ENCODE peak calls at places on chromosomes 3 and 15, in six cellular contexts. J is cardiac muscle cell, D is Peyer's patch, E is endodermal cell, L is MM.1S, R is OCI-LY7. T is an unnamed sample. For H3K4me1, the result is how much of the 10 kb centered on the place peaks cover.

GRCh38 chr3:31077021-31077601 is 182.7 kb upstream of the GADL1 start:
- DNase-seq in E (no peak), J (peak), R (no peak), L (no peak), D (no peak), T (no peak)

GRCh38 chr3:52231502-52232278 is 6.2 kb upstream of the TLR9 start:
- DNase-seq in E (peak), R (peak), L (peak), J (peak), D (peak), T (peak)

GRCh38 chr3:171268677-171269076 is 191.5 kb downstream of the TNIK start:
- DNase-seq in L (no peak), D (no peak), E (no peak), R (no peak), J (no peak), T (no peak)

GRCh38 chr3:61560452-61561373 is 658 bp upstream of the PTPRG start:
- DNase-seq in E (peak), D (peak), L (peak), R (peak), J (peak), T (no peak)

GRCh38 chr15:54083501-54083900 is 105.3 kb downstream of the UNC13C start:
- DNase-seq in E (no peak), J (no peak), R (no peak), L (no peak), D (no peak), T (no peak)

GRCh38 chr3:156648086-156648485 is 26.3 kb upstream of the TIPARP start:
- DNase-seq in E (no peak), R (no peak), J (peak), D (no peak), L (no peak), T (no peak)

GRCh38 chr15:27808182-27808581 is 290.9 kb downstream of the OCA2 start:
- DNase-seq in R (no peak), D (no peak), E (no peak), J (no peak), L (no peak), T (no peak)

GRCh38 chr15:91065505-91065904 is 34.6 kb upstream of the SV2B start:
- DNase-seq in R (no peak), J (no peak), D (no peak), E (no peak), L (no peak), T (no peak)

GRCh38 chr3:34046154-34046553 is 247.7 kb downstream of the PDCD6IP start:
- DNase-seq in D (no peak), E (no peak), R (no peak), J (no peak), L (no peak), T (no peak)

GRCh38 chr3:21752749-21753347 is 1.8 kb upstream of the ZNF385D start:
- DNase-seq in D (no peak), R (peak), J (peak), L (peak), E (no peak), T (no peak)

GRCh38 chr15:74311734-74312444 is 55.6 kb downstream of the CYP11A1 start:
- DNase-seq in J (no peak), E (peak), R (no peak), D (no peak), L (peak), T (no peak)

GRCh38 chr3:113185436-113185835 is 25.9 kb upstream of the BOC start:
- DNase-seq in D (no peak), R (no peak), L (no peak), J (no peak), E (no peak), T (no peak)

GRCh38 chr3:189340680-189341460 is 169.1 kb downstream of the TPRG1 start:
- DNase-seq in D (no peak), R (peak), L (no peak), E (peak), J (no peak), T (no peak)

GRCh38 chr15:74709892-74710291 is 14.1 kb upstream of the EDC3 start:
- DNase-seq in E (no peak), J (no peak), R (no peak), L (no peak), D (no peak), T (no peak)

GRCh38 chr15:78208887-78209645 is 25.3 kb downstream of the ACSBG1 start:
- DNase-seq in R (no peak), J (no peak), D (peak), L (no peak), E (no peak), T (no peak)

GRCh38 chr3:3081659-3082546 is 28.3 kb downstream of the IL5RA start:
- DNase-seq in D (no peak), E (no peak), J (no peak), L (peak), R (peak), T (no peak)

GRCh38 chr3:176663376-176663775 is 533.9 kb downstream of the TBL1XR1 start:
- DNase-seq in E (no peak), J (peak), L (no peak), D (no peak), R (no peak), T (no peak)

GRCh38 chr3:102255736-102256135 is 179.1 kb upstream of the ZPLD1 start:
- DNase-seq in L (no peak), J (no peak), D (no peak), E (no peak), R (no peak), T (no peak)

GRCh38 chr3:79329154-79329553 is 438.6 kb downstream of the ROBO1 start:
- DNase-seq in L (no peak), R (no peak), E (no peak), J (no peak), D (no peak), T (no peak)

GRCh38 chr15:48352474-48353072 is 21.3 kb downstream of the DUT start:
- DNase-seq in J (peak), E (peak), R (peak), L (peak), D (no peak), T (peak)

GRCh38 chr3:42117175-42118008 is 26.2 kb downstream of the TRAK1 start:
- DNase-seq in L (no peak), R (peak), D (no peak), J (peak), E (peak), T (no peak)

GRCh38 chr3:134511500-134511899 is 25.6 kb downstream of the CEP63 start:
- DNase-seq in D (no peak), J (no peak), R (no peak), L (no peak), E (no peak), T (no peak)

GRCh38 chr15:90248760-90249122 is 615 bp upstream of the TTLL13 start:
- DNase-seq in E (no peak), D (no peak), J (no peak), L (no peak), R (no peak), T (no peak)

GRCh38 chr3:40379674-40380306 is 7.2 kb upstream of the ENTPD3 start:
- DNase-seq in E (no peak), D (no peak), J (no peak), L (no peak), R (no peak), T (no peak)

GRCh38 chr3:30078736-30079135 is 527.7 kb upstream of the TGFBR2 start:
- DNase-seq in E (no peak), L (no peak), R (no peak), J (no peak), D (no peak), T (no peak)

GRCh38 chr3:66898155-66898554 is 100.0 kb upstream of the KBTBD8 start:
- DNase-seq in D (no peak), R (peak), E (no peak), J (no peak), L (no peak), T (no peak)

GRCh38 chr3:126546013-126546412 is 12.7 kb downstream of the C3orf22 start:
- DNase-seq in D (peak), E (no peak), J (no peak), R (no peak), L (no peak), T (no peak)

GRCh38 chr15:25883860-25884259 is 20.7 kb upstream of the ATP10A start:
- DNase-seq in D (no peak), E (no peak), J (peak), L (no peak), R (no peak), T (no peak)

GRCh38 chr3:30198162-30198561 is 408.2 kb upstream of the TGFBR2 start:
- DNase-seq in D (no peak), L (no peak), R (no peak), J (peak), E (no peak), T (no peak)

GRCh38 chr3:136396916-136397315 is 146.8 kb downstream of the PCCB start:
- DNase-seq in J (no peak), D (no peak), L (no peak), E (no peak), R (no peak), T (no peak)

GRCh38 chr3:161171639-161172552 is 49.2 kb upstream of the NMD3 start:
- DNase-seq in J (peak), R (no peak), E (no peak), L (no peak), D (no peak), T (no peak)

GRCh38 chr3:97257942-97258341 is 443.5 kb downstream of the EPHA6 start:
- DNase-seq in E (no peak), D (no peak), R (no peak), L (no peak), J (no peak), T (no peak)

GRCh38 chr3:131596884-131597283 is 94.1 kb upstream of the MRPL3 start:
- DNase-seq in L (no peak), J (no peak), R (no peak), E (no peak), D (no peak), T (no peak)

GRCh38 chr3:30263921-30264313 is 342.5 kb upstream of the TGFBR2 start:
- DNase-seq in J (no peak), L (no peak), R (peak), D (no peak), E (no peak), T (no peak)

GRCh38 chr3:4512895-4513616 is 19.9 kb downstream of the ITPR1 start:
- DNase-seq in L (no peak), R (no peak), J (peak), E (peak), D (no peak), T (no peak)

GRCh38 chr3:188417329-188417728 is 263.4 kb downstream of the LPP start:
- DNase-seq in L (peak), R (peak), J (no peak), E (no peak), D (no peak), T (no peak)

GRCh38 chr15:83767786-83768185 is 113.9 kb downstream of the ADAMTSL3 start:
- DNase-seq in L (no peak), E (no peak), R (no peak), J (peak), D (no peak), T (no peak)

GRCh38 chr15:85443593-85444328 is 63.4 kb downstream of the AKAP13 start:
- DNase-seq in L (peak), R (peak), D (no peak), E (peak), J (peak), T (no peak)
- TF ChIP-seq CTCF in L (no peak), R (no peak), D (no peak), E (no peak), J (no peak), T (no peak)

DNA sequence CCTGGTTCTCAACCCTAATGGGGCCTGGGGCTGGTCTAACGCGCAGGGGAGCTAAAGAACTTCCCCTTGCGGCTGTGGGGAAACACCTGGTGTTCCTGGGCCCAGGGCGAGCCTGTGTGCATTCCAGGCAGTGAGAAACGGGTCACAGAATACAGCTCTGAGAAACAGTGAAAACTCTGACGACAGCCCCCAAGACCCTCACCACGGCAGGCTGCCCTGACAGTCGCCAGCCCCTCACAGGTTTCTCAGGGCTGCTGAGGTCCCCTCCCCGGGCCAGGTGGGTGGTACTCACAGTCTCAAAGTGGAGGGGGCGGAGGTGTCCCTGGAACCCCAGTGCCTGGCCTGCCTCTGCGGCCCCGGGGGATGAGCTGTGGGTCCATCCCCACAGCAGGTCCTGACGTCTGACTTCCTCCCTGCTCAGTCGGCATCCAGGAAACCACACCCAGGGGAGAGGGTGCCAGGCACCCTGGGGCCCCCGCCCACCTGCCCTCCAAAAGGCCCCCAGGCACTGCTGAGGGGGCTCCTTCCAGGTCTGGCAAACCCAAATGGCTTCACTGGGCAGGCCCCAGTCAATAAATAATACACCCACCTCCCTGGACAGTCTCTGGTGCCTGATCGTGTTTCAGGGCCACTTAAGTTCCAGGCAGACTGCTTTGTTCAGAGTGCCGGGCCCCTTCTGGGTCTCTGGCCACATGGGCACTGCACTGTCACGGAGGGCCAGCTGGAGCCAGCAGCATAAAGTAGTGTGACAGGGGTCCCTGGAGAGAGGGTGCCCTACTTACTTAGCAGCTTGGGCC is 57.7 kb downstream of the IQSEC1 start:
- DNase-seq in D (peak), R (peak), J (no peak), L (peak), E (no peak), T (peak)
- H3K4me1 ChIP-seq in D (half or more), R (half or more), J (under half), L (half or more), E (under half), T (half or more)

DNA sequence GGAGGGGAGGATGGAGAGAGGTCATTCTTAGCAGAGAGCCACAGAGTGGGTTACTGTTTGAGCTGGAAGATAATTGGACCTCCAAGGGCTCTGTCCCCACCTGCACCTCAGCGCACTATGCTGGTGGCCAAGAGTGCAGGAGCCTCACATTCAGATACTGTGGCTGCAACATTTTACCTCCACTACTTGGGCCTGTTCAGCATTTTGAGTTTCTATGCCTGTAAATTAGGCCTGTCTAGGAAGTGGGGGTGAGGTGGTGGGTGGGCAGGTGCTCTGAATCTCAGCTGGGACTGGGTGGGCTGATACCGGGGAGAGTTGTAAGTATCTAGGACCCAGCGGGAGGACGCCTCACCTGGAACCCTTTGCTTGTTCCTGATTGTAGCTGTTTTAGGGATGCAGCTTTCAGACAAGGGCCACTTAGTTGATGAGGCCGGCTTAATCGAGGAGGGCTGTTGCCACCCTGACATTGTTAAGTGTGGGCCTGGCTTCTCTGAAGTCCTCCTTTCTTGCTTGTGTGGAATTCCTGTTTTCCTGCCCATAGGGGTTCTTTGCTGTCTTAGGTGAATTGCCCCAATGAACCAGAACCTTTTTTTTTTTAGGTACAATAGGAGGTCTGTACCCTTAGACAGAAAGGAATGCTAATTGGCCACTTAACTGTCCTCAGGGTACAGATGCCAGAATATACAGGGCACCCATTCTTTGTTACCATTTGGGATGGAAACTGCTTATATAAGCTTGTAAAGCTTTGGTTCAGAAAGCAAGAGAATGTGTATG is 83.9 kb downstream of the SMAD3 start:
- DNase-seq in E (no peak), L (no peak), D (no peak), J (no peak), R (no peak), T (no peak)
- H3K27ac ChIP-seq in E (peak), L (no peak), D (no peak), J (no peak), R (peak), T (no peak)

DNA sequence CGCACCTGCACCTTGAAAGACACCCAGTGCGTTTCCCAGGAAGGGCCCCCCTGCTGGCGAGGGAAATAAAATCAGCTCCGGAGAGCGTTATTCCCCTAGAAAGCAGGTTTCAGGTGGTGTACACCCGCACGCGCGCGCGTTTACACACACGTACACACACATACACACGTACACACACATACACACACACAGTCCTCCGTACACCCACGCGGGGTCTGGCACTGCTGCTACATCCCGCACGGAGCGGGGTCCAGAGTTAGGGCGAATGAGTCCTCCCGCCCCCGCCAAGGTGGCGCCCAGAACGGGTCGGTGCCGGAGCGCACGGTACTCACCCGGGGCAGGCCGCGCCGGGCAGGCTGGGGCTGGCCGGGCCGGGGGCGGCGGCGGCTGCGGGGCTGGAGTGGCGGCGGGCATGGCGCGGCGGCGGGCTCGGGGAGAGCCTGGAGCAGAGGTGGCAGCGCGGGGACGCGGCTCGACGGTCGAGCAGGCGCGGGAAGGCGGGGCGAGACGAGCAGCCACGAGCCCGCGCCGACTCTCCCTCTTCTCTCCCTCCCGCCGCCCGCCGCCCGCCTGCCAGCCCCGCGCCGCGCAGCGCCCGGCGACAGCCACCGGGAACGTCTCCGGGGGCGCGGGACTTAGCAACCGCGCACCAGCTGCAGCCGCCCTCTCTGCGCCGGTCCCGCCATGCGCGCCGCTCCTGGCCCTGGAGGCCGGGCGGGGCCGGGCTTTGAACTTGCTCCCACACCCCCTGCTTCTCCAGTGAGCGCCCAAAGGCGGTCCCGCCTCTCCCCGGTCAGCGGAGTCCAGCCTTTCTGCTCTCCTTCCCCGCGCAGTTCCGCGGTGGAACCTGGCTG is at the start of gene DCLK3:
- DNase-seq in E (peak), R (no peak), L (no peak), D (no peak), J (peak), T (no peak)
- TF ChIP-seq CTCF in E (peak), R (no peak), L (no peak), D (peak), J (no peak), T (no peak)

GRCh38 chr3:123755508-123755907 is 128.6 kb downstream of the MYLK start:
- DNase-seq in J (no peak), D (no peak), L (no peak), E (no peak), R (no peak), T (no peak)
- H3K4me1 ChIP-seq in J (under half), D (under half), L (under half), E (under half), R (under half), T (under half)

DNA sequence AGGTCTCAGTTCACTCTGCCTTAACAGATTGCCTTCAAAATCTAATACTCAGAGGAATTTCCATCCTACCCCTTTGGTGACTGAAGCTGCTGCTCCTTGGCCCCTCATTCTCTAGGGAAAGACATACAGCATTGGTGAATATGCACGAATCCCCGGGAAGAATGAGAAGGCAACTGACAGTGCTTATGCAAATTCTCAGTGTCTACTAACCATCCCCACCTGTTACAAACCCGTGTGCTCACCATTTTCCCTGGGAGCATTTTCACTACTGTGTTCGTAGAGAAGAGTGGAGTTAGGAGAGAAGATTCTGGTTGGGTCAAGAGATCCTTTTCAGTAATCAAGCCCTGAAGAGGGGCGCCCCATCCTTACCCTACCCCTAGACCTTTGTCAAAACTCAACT is 37.7 kb downstream of the SYNM start:
- DNase-seq in D (no peak), J (no peak), E (peak), L (no peak), R (no peak), T (no peak)
- H3K27ac ChIP-seq in D (no peak), J (no peak), E (no peak), L (no peak), R (no peak), T (no peak)

GRCh38 chr3:89184151-89184550 is 76.7 kb downstream of the EPHA3 start:
- DNase-seq in R (no peak), E (no peak), J (no peak), D (no peak), L (no peak), T (no peak)
- TF ChIP-seq CTCF in R (no peak), E (no peak), J (no peak), D (no peak), L (no peak), T (no peak)

GRCh38 chr15:63500265-63501250 is 3.8 kb upstream of the USP3 start:
- DNase-seq in J (no peak), E (no peak), R (peak), D (peak), L (no peak), T (no peak)
- H3K4me1 ChIP-seq in J (under half), E (under half), R (half or more), D (under half), L (under half), T (half or more)

GRCh38 chr3:186137051-186137685 is 28.3 kb upstream of the ETV5 start:
- DNase-seq in J (no peak), L (no peak), E (peak), D (no peak), R (no peak), T (no peak)
- H3K27ac ChIP-seq in J (no peak), L (no peak), E (no peak), D (no peak), R (no peak), T (no peak)

T was measured in CD8-positive, alpha-beta T cell.